ENCODE peak calls at places on chromosomes 16 and 17, in four cellular contexts. One of them, this sample, is unnamed.

GRCh38 chr17:82924214-82924613 is 84.4 kb upstream of the ZNF750 start:
- DNase-seq in mesothelial cell of epicardium: no peak
- DNase-seq in heart left ventricle: no peak
- DNase-seq in neural crest cell: no peak
- DNase-seq in this sample: no peak

GRCh38 chr17:72719582-72720493 is 372.6 kb downstream of the SLC39A11 start:
- DNase-seq in mesothelial cell of epicardium: no peak
- DNase-seq in heart left ventricle: no peak
- DNase-seq in neural crest cell: peak
- DNase-seq in this sample: no peak

GRCh38 chr17:56867948-56868376 is 34.0 kb downstream of the DGKE start:
- DNase-seq in mesothelial cell of epicardium: no peak
- DNase-seq in heart left ventricle: no peak
- DNase-seq in neural crest cell: no peak
- DNase-seq in this sample: no peak

GRCh38 chr17:14923981-14924380 is 341.1 kb downstream of the PMP22 start:
- DNase-seq in mesothelial cell of epicardium: no peak
- DNase-seq in heart left ventricle: no peak
- DNase-seq in neural crest cell: no peak
- DNase-seq in this sample: no peak

GRCh38 chr16:58732545-58733247 is 1.4 kb downstream of the GOT2 start:
- DNase-seq in mesothelial cell of epicardium: no peak
- DNase-seq in heart left ventricle: no peak
- DNase-seq in neural crest cell: no peak
- DNase-seq in this sample: no peak

GRCh38 chr16:82580293-82580900 is 46.4 kb upstream of the CDH13 start:
- DNase-seq in mesothelial cell of epicardium: no peak
- DNase-seq in heart left ventricle: no peak
- DNase-seq in neural crest cell: no peak
- DNase-seq in this sample: no peak

GRCh38 chr17:75181608-75182318 is 996 bp downstream of the SUMO2 start:
- DNase-seq in mesothelial cell of epicardium: no peak
- DNase-seq in heart left ventricle: no peak
- DNase-seq in neural crest cell: no peak
- DNase-seq in this sample: no peak

GRCh38 chr17:6589266-6589946 is 33.1 kb upstream of the PITPNM3 start:
- DNase-seq in mesothelial cell of epicardium: no peak
- DNase-seq in heart left ventricle: no peak
- DNase-seq in neural crest cell: no peak
- DNase-seq in this sample: no peak

GRCh38 chr17:19507673-19508326 is 25.9 kb upstream of the SLC47A1 start:
- DNase-seq in mesothelial cell of epicardium: peak
- DNase-seq in heart left ventricle: peak
- DNase-seq in neural crest cell: peak
- DNase-seq in this sample: peak

GRCh38 chr17:74454197-74455024 is 12.0 kb upstream of the CD300A start:
- DNase-seq in mesothelial cell of epicardium: peak
- DNase-seq in heart left ventricle: peak
- DNase-seq in neural crest cell: peak
- DNase-seq in this sample: peak

GRCh38 chr17:63948521-63948920 is 16.4 kb upstream of the CD79B start:
- DNase-seq in mesothelial cell of epicardium: no peak
- DNase-seq in heart left ventricle: no peak
- DNase-seq in neural crest cell: no peak
- DNase-seq in this sample: no peak

GRCh38 chr17:78986048-78986648 is 6.4 kb upstream of the LGALS3BP start:
- DNase-seq in mesothelial cell of epicardium: no peak
- DNase-seq in heart left ventricle: no peak
- DNase-seq in neural crest cell: no peak
- DNase-seq in this sample: no peak
- TF ChIP-seq CTCF in mesothelial cell of epicardium: no peak
- TF ChIP-seq CTCF in heart left ventricle: peak
- TF ChIP-seq CTCF in neural crest cell: no peak
- TF ChIP-seq CTCF in this sample: peak

GRCh38 chr17:44774271-44775135 is 15.7 kb downstream of the ADAM11 start:
- DNase-seq in mesothelial cell of epicardium: peak
- DNase-seq in heart left ventricle: peak
- DNase-seq in neural crest cell: peak
- DNase-seq in this sample: peak
- TF ChIP-seq CTCF in mesothelial cell of epicardium: peak
- TF ChIP-seq CTCF in heart left ventricle: peak
- TF ChIP-seq CTCF in neural crest cell: peak
- TF ChIP-seq CTCF in this sample: peak

DNA sequence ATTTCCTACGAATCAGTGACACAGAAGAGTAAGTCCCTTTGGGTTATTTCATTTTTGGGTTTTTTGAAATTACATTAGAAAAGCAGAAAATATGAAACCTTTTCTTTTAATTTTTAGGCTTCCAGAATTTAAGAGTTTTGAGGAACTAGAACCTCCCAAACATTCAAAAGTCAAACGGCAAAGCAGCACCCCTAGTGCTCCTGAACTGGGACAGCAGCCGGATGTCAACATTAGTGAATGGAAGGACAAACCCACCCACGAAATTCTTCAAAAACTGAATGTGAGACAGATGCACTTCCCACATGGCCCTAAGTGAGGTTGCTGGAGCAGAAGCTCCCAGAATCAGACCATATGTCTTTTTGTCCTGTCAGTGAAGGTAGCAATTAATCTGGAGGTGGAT is 199.4 kb downstream of the PHKB start:
- DNase-seq in mesothelial cell of epicardium: no peak
- DNase-seq in heart left ventricle: no peak
- DNase-seq in neural crest cell: no peak
- DNase-seq in this sample: no peak
- TF ChIP-seq CTCF in mesothelial cell of epicardium: no peak
- TF ChIP-seq CTCF in heart left ventricle: no peak
- TF ChIP-seq CTCF in neural crest cell: no peak
- TF ChIP-seq CTCF in this sample: peak

DNA sequence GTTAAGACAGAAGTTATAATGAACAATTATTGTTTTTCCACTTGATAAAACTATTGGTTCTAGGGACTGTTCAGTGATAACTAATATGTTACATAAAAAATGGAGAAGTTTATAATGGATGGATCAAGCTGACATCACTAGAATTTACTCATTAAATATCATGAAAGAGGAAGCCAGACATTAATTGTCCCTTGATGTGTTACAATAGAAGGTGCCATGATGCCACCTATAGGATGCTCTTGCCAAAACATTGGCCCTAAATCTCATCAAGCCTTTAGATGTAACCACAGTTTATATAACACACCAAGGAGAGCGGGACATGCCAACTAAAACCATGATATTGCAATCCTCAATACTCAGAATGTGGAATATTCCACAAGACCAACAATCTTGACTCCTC is 147.9 kb upstream of the MON1B start:
- DNase-seq in mesothelial cell of epicardium: no peak
- DNase-seq in heart left ventricle: no peak
- DNase-seq in neural crest cell: no peak
- DNase-seq in this sample: no peak
- TF ChIP-seq CTCF in mesothelial cell of epicardium: no peak
- TF ChIP-seq CTCF in heart left ventricle: no peak
- TF ChIP-seq CTCF in neural crest cell: peak
- TF ChIP-seq CTCF in this sample: peak

This sample was measured in type B pancreatic cell.